ENCODE peak calls at places on chromosomes 1 and 21, in five cellular contexts. U, G, H, O and Y are unnamed samples.

GRCh38 chr1:33244143-33244808 is 12.0 kb upstream of the ZNF362 start:
- DNase-seq in U (no peak), G (no peak), H (peak), O (no peak), Y (no peak)

GRCh38 chr1:181101581-181102226 is 13.2 kb downstream of the IER5 start:
- DNase-seq in U (no peak), G (peak), H (no peak), O (no peak), Y (no peak)

GRCh38 chr1:111204211-111204883 is 3.9 kb upstream of the DENND2D start:
- DNase-seq in U (no peak), G (no peak), H (no peak), O (peak), Y (no peak)

GRCh38 chr1:91997607-91998195 is 32.1 kb upstream of the EPHX4 start:
- DNase-seq in U (no peak), G (peak), H (no peak), O (no peak), Y (no peak)

GRCh38 chr1:219810451-219810850 is 117.9 kb downstream of the SLC30A10 start:
- DNase-seq in U (no peak), G (no peak), H (no peak), O (no peak), Y (no peak)

GRCh38 chr1:245693116-245693515 is 538.3 kb downstream of the KIF26B start:
- DNase-seq in U (no peak), G (no peak), H (no peak), O (no peak), Y (no peak)

GRCh38 chr1:20948091-20948490 is 161.0 kb upstream of the HP1BP3 start:
- DNase-seq in U (no peak), G (no peak), H (no peak), O (no peak), Y (no peak)

GRCh38 chr1:113868387-113869083 is 3.0 kb downstream of the PTPN22 start:
- DNase-seq in U (no peak), G (no peak), H (no peak), O (no peak), Y (no peak)

GRCh38 chr1:111938123-111938522 is 51.3 kb downstream of the KCND3 start:
- DNase-seq in U (no peak), G (no peak), H (no peak), O (no peak), Y (no peak)

GRCh38 chr1:63949965-63950364 is 176.1 kb downstream of the ROR1 start:
- DNase-seq in U (no peak), G (no peak), H (no peak), O (no peak), Y (no peak)

GRCh38 chr1:12204140-12204539 is 25.7 kb upstream of the VPS13D start:
- DNase-seq in U (no peak), G (no peak), H (no peak), O (no peak), Y (no peak)

GRCh38 chr1:27682351-27682944 is 10.5 kb upstream of the IFI6 start:
- DNase-seq in U (no peak), G (no peak), H (no peak), O (no peak), Y (no peak)

GRCh38 chr1:223720987-223721591 is 8.8 kb downstream of the CAPN2 start:
- DNase-seq in U (no peak), G (no peak), H (peak), O (no peak), Y (no peak)

GRCh38 chr1:162383516-162383915 is 2.0 kb downstream of the C1orf226 start:
- DNase-seq in U (no peak), G (no peak), H (no peak), O (no peak), Y (no peak)

GRCh38 chr1:229155472-229155871 is 115.4 kb upstream of the RAB4A start:
- DNase-seq in U (no peak), G (no peak), H (no peak), O (no peak), Y (no peak)

GRCh38 chr1:111157425-111157824 is 17.4 kb downstream of the CEPT1 start:
- DNase-seq in U (no peak), G (no peak), H (no peak), O (no peak), Y (no peak)

GRCh38 chr1:9069324-9070100 is at the start of gene SLC2A5:
- DNase-seq in U (no peak), G (peak), H (no peak), O (peak), Y (no peak)

GRCh38 chr1:195733826-195734225 is 874.4 kb downstream of the KCNT2 start:
- DNase-seq in U (no peak), G (peak), H (no peak), O (peak), Y (no peak)

GRCh38 chr1:227417622-227418245 is 99.4 kb upstream of the CDC42BPA start:
- DNase-seq in U (no peak), G (no peak), H (no peak), O (no peak), Y (no peak)

GRCh38 chr1:10827377-10828333 is 31.2 kb upstream of the CASZ1 start:
- DNase-seq in U (no peak), G (no peak), H (no peak), O (no peak), Y (no peak)

GRCh38 chr1:173608503-173609216 is 5.8 kb upstream of the SLC9C2 start:
- DNase-seq in U (no peak), G (no peak), H (no peak), O (no peak), Y (no peak)

GRCh38 chr21:25979845-25980433 is 190.6 kb downstream of the APP start:
- DNase-seq in U (no peak), G (no peak), H (no peak), O (no peak), Y (no peak)

GRCh38 chr1:101613549-101613948 is 376.7 kb downstream of the S1PR1 start:
- DNase-seq in U (no peak), G (no peak), H (no peak), O (no peak), Y (no peak)

GRCh38 chr1:115280073-115280472 is 58.0 kb downstream of the NGF start:
- DNase-seq in U (no peak), G (no peak), H (no peak), O (no peak), Y (no peak)

DNA sequence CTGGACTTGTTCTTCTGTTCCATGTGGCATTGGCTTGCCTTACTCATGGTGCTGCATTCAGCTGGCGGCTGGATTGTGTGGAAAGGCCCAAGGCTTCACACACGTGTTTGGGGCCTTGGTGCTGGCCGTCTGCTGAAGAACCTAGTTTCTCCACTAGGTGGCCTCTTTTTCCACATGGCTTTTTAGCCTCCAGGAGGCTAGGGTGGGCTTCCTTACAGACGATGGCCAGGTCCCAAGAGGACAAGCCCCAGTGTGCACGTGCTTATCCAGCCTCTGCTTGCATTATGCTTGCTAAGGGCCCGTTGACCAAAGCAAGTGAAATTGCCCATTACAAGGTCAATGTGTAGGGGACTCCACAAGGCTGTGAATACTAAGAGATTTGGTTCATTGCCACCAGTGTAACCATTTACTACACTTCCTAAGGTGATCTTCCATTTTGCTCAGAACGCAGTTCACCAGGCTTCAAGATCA is 47.5 kb upstream of the FOXO6 start:
- DNase-seq in U (no peak), G (peak), H (no peak), O (no peak), Y (no peak)
- TF ChIP-seq CTCF in U (peak), G (peak), H (peak), O (peak), Y (no peak)

GRCh38 chr1:98053471-98054366 is 132.9 kb upstream of the DPYD start:
- DNase-seq in U (no peak), G (peak), H (no peak), O (no peak), Y (no peak)

GRCh38 chr1:98056781-98057180 is 135.9 kb upstream of the DPYD start:
- DNase-seq in U (no peak), G (no peak), H (no peak), O (no peak), Y (no peak)

GRCh38 chr1:98055457-98055856 is 134.6 kb upstream of the DPYD start:
- DNase-seq in U (no peak), G (no peak), H (no peak), O (no peak), Y (no peak)

GRCh38 chr1:98054786-98055185 is 134.0 kb upstream of the DPYD start:
- DNase-seq in U (no peak), G (no peak), H (no peak), O (no peak), Y (no peak)

DNA sequence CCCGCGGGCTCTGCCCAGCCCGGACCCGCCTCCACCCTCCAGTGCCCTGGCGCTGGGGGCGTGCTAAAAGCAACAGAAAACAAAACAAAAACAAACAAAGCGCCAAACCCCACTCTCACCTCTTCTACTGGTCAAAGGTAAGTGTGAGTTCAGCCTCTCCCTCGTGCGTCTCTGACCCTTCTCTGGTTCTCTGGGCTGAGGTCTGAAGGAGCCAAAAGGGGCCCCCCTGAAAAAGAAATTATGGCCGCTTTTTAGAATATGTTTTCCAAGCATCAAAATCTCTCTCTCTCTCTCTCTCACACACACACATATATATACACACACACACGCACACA is 133.5 kb upstream of the DPYD start:
- DNase-seq in U (no peak), G (no peak), H (no peak), O (no peak), Y (no peak)
- TF ChIP-seq CTCF in U (no peak), G (no peak), H (no peak), O (no peak), Y (no peak)

GRCh38 chr1:206828765-206829164 is 36.7 kb upstream of the IL20 start:
- DNase-seq in U (no peak), G (no peak), H (no peak), O (no peak), Y (no peak)
- TF ChIP-seq CTCF in U (no peak), G (no peak), H (no peak), O (no peak), Y (no peak)

DNA sequence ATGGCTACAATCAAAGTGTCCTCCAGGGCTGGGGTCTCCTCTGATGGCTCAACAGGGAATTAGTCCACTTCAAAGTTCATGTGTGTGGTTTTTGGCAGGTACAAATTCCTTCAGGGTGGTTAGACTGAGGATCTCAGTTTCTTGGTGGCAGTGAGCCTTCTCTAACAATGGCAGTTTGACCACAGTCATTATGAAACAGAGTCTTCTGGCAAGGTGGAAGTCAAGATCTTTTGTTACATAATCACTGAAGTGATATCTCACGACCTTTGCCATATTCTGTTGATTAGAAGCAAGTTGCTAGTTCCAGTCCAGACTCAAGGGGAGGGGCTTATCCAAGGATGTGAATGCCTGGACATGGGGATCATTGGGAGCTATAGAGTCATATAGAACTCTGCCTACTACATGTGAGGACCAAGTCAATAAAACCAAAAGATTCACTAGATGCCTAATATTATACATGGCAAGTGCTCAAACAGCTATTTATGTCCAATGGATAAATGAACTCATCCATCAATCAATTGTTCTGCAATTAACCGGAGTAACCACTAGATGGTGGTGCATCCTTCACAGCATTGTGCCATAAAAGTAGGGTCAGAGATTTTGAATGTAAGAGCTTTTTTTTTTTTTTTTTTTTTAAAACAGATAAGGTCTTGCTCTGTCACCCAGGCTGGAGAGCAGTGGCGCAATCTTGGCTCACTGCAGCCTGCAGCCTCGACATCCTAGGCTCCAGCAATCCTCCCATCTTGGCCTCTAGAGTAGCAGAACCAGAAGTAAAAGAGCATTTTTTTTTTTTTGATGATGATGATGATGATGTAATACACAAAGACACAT is 131.9 kb downstream of the CRB1 start:
- DNase-seq in U (no peak), G (peak), H (no peak), O (peak), Y (no peak)
- TF ChIP-seq CTCF in U (no peak), G (peak), H (peak), O (peak), Y (no peak)

GRCh38 chr1:185317886-185318310 is 855 bp upstream of the IVNS1ABP start:
- DNase-seq in U (no peak), G (no peak), H (no peak), O (peak), Y (no peak)
- TF ChIP-seq CTCF in U (no peak), G (no peak), H (no peak), O (peak), Y (no peak)

GRCh38 chr1:36530791-36531190 is 48.1 kb upstream of the CSF3R start:
- DNase-seq in U (no peak), G (no peak), H (no peak), O (no peak), Y (no peak)
- TF ChIP-seq CTCF in U (no peak), G (no peak), H (no peak), O (no peak), Y (no peak)

GRCh38 chr1:176826265-176826664 is 338.2 kb downstream of the ASTN1 start:
- DNase-seq in U (no peak), G (no peak), H (no peak), O (no peak), Y (no peak)
- TF ChIP-seq CTCF in U (no peak), G (no peak), H (no peak), O (no peak), Y (no peak)